ENCODE peak calls at places on chromosome 6, in nine cellular contexts. H, E, Y, X, T, L, N, K and S are unnamed samples.

GRCh38 chr6:13488015-13488895 is 855 bp upstream of the GFOD1 start:
- DNase-seq in E (no peak), X (peak; percentile 40), L (peak; percentile 57), K (peak; percentile 78), H (no peak), T (no peak), N (peak; percentile 16), Y (no peak), S (peak; percentile 48)

GRCh38 chr6:100923481-100923880 is 42.4 kb upstream of the ASCC3 start:
- DNase-seq in L (no peak), X (no peak), T (no peak), N (no peak), E (no peak), H (no peak), K (no peak), Y (no peak), S (no peak)

GRCh38 chr6:122079906-122080305 is 319.5 kb upstream of the HSF2 start:
- DNase-seq in Y (no peak), T (no peak), H (no peak), E (no peak), X (no peak), N (no peak), K (no peak), L (no peak), S (no peak)

GRCh38 chr6:15026832-15027231 is 219.0 kb upstream of the JARID2 start:
- DNase-seq in K (no peak), N (no peak), X (peak; percentile 53), H (peak; percentile 32), T (no peak), L (no peak), E (peak; percentile 35), Y (no peak), S (no peak)

GRCh38 chr6:3928111-3928510 is 78.9 kb downstream of the FAM50B start:
- DNase-seq in H (no peak), X (no peak), T (no peak), L (no peak), N (no peak), Y (no peak), E (no peak), K (no peak), S (no peak)

GRCh38 chr6:97095466-97095865 is 170.9 kb downstream of the KLHL32 start:
- DNase-seq in E (no peak), Y (no peak), H (no peak), L (peak; percentile 9), K (no peak), N (no peak), T (no peak), X (no peak), S (no peak)

GRCh38 chr6:14713008-14713452 is 532.8 kb upstream of the JARID2 start:
- DNase-seq in H (no peak), L (peak; percentile 97), Y (no peak), E (peak; percentile 82), K (no peak), T (no peak), X (peak; percentile 91), N (no peak), S (no peak)

GRCh38 chr6:20569000-20569610 is 34.8 kb downstream of the CDKAL1 start:
- DNase-seq in L (peak; percentile 34), N (no peak), E (peak; percentile 92), H (no peak), Y (no peak), K (no peak), T (no peak), X (peak; percentile 37), S (no peak)

GRCh38 chr6:117414770-117415169 is 11.0 kb downstream of the ROS1 start:
- DNase-seq in T (no peak), N (no peak), H (no peak), X (no peak), Y (no peak), L (peak; percentile 12), K (no peak), E (peak; percentile 29), S (no peak)

GRCh38 chr6:108876929-108877775 is 28.9 kb downstream of the ARMC2 start:
- DNase-seq in K (peak; percentile 92), N (peak; percentile 71), E (no peak), X (peak; percentile 67), Y (no peak), T (no peak), H (peak; percentile 80), L (peak; percentile 80), S (peak; percentile 91)

GRCh38 chr6:105794263-105794662 is 291.9 kb upstream of the PRDM1 start:
- DNase-seq in X (no peak), H (peak; percentile 56), L (peak; percentile 55), K (peak; percentile 77), E (no peak), N (peak; percentile 53), Y (no peak), T (no peak), S (peak; percentile 80)

GRCh38 chr6:89243331-89243629 is 26.1 kb upstream of the GABRR1 start:
- DNase-seq in L (peak; percentile 59), N (no peak), T (no peak), Y (no peak), H (no peak), K (no peak), X (no peak), E (no peak), S (no peak)

GRCh38 chr6:24125980-24126379 is at the start of gene NRSN1:
- DNase-seq in H (no peak), K (no peak), E (no peak), X (no peak), Y (no peak), L (no peak), T (no peak), N (no peak), S (no peak)

GRCh38 chr6:36383608-36384007 is 3.9 kb downstream of the ETV7 start:
- DNase-seq in K (no peak), E (no peak), T (no peak), N (no peak), H (no peak), Y (no peak), L (no peak), X (no peak), S (no peak)

GRCh38 chr6:131602913-131603312 is 25.1 kb downstream of the MED23 start:
- DNase-seq in N (no peak), L (peak; percentile 94), Y (no peak), H (no peak), T (no peak), E (peak; percentile 43), K (no peak), X (peak; percentile 97), S (no peak)

GRCh38 chr6:31900917-31901414 is 920 bp downstream of the ZBTB12 start:
- DNase-seq in T (peak; percentile 52), L (peak; percentile 26), K (no peak), E (no peak), N (no peak), H (no peak), X (no peak), Y (no peak), S (no peak)

GRCh38 chr6:39466664-39467063 is 144.2 kb upstream of the KCNK16 start:
- DNase-seq in X (no peak), Y (no peak), H (no peak), E (no peak), K (no peak), T (no peak), L (no peak), N (no peak), S (no peak)

GRCh38 chr6:10412165-10412947 is 2.5 kb downstream of the TFAP2A start:
- DNase-seq in E (peak; percentile 92), H (no peak), T (no peak), N (no peak), L (peak; percentile 86), X (peak; percentile 75), K (no peak), Y (no peak), S (no peak)

GRCh38 chr6:7914991-7915789 is 4.6 kb upstream of the TXNDC5 start:
- DNase-seq in N (no peak), T (no peak), X (peak; percentile 37), E (no peak), H (no peak), K (peak; percentile 90), L (peak; percentile 99), Y (no peak), S (no peak)

GRCh38 chr6:21828689-21829088 is 235.1 kb downstream of the SOX4 start:
- DNase-seq in K (no peak), L (no peak), H (no peak), E (no peak), T (no peak), Y (no peak), N (no peak), X (no peak), S (no peak)

GRCh38 chr6:64012351-64013060 is 376.9 kb downstream of the PHF3 start:
- DNase-seq in E (peak; percentile 6), H (no peak), T (no peak), N (no peak), Y (no peak), X (peak; percentile 78), L (peak; percentile 45), K (no peak), S (no peak)

GRCh38 chr6:56803594-56803993 is 151.3 kb upstream of the BEND6 start:
- DNase-seq in Y (no peak), X (peak; percentile 30), T (no peak), H (no peak), E (no peak), L (peak; percentile 85), N (no peak), K (no peak), S (no peak)
- H3K4me1 ChIP-seq in Y (no peaks in the 10 kb centered on the region), X (peaks cover 17% of the 10 kb centered on the region), T (no peaks in the 10 kb centered on the region), H (peaks cover 17% of the 10 kb centered on the region), E (peaks cover 20% of the 10 kb centered on the region), L (peaks cover 75% of the 10 kb centered on the region), N (no peaks in the 10 kb centered on the region), K (peaks cover 1% of the 10 kb centered on the region), S (peaks cover 70% of the 10 kb centered on the region)

GRCh38 chr6:41377071-41377470 is 41.7 kb downstream of the NCR2 start:
- DNase-seq in K (no peak), E (no peak), Y (no peak), T (no peak), N (no peak), X (no peak), L (no peak), H (no peak), S (no peak)
- H3K27me3 ChIP-seq in K (peaks cover 81% of the 10 kb centered on the region), E (peaks cover 21% of the 10 kb centered on the region), Y (no peaks in the 10 kb centered on the region), T (peaks cover 29% of the 10 kb centered on the region), N (no peaks in the 10 kb centered on the region), X (peaks cover 62% of the 10 kb centered on the region), L (peaks cover 88% of the 10 kb centered on the region), H (peaks cover 4% of the 10 kb centered on the region), S (peaks cover 64% of the 10 kb centered on the region)

GRCh38 chr6:56266011-56266410 is 18.6 kb upstream of the COL21A1 start:
- DNase-seq in X (no peak), H (no peak), N (no peak), L (no peak), E (no peak), Y (no peak), K (no peak), T (no peak), S (no peak)

GRCh38 chr6:56268266-56268665 is 20.9 kb upstream of the COL21A1 start:
- DNase-seq in N (no peak), L (no peak), K (no peak), T (no peak), E (no peak), X (no peak), Y (no peak), H (no peak), S (no peak)

GRCh38 chr6:56270812-56271441 is 23.5 kb upstream of the COL21A1 start:
- DNase-seq in Y (no peak), T (no peak), K (no peak), H (no peak), X (no peak), E (no peak), N (no peak), L (no peak), S (no peak)
- H3K4me3 ChIP-seq in Y (no peak overlapping the region), T (no peak overlapping the region), K (no peak overlapping the region), H (no peak overlapping the region), X (no peak overlapping the region), E (no peak overlapping the region), N (no peak overlapping the region), L (no peak overlapping the region), S (no peak overlapping the region)

GRCh38 chr6:30759575-30760239 is 15.4 kb upstream of the IER3 start:
- DNase-seq in E (peak; percentile 76), N (no peak), L (peak; percentile 96), Y (no peak), K (no peak), X (peak; percentile 98), T (no peak), H (no peak), S (no peak)
- H3K4me1 ChIP-seq in E (peaks cover 46% of the 10 kb centered on the region), N (peaks cover 9% of the 10 kb centered on the region), L (peaks cover 59% of the 10 kb centered on the region), Y (peaks cover 10% of the 10 kb centered on the region), K (peaks cover 58% of the 10 kb centered on the region), X (peaks cover 21% of the 10 kb centered on the region), T (peaks cover 16% of the 10 kb centered on the region), H (no peaks in the 10 kb centered on the region), S (peaks cover 47% of the 10 kb centered on the region)